ENCODE peak calls at places on chromosomes 11 and 22, in five cellular contexts. K is hepatocyte, W is left ventricle myocardium inferior, L is lung, S is upper lobe of right lung. D is an unnamed sample. For H3K4me1, the result is how much of the 10 kb centered on the place peaks cover.

GRCh38 chr11:73047773-73048371 is 94.2 kb downstream of the FCHSD2 start:
- DNase-seq in K (no peak), W (no peak), L (no peak), S (no peak), D (no peak)

GRCh38 chr11:32918427-32918826 is 25.8 kb downstream of the QSER1 start:
- DNase-seq in K (no peak), W (no peak), L (no peak), S (no peak), D (no peak)

GRCh38 chr11:109864161-109864661 is 229.0 kb upstream of the ZC3H12C start:
- DNase-seq in K (peak), W (no peak), L (no peak), S (no peak), D (no peak)

GRCh38 chr11:114237321-114238280 is 58.6 kb upstream of the NNMT start:
- DNase-seq in K (no peak), W (no peak), L (no peak), S (no peak), D (no peak)

GRCh38 chr11:38553033-38553432 is 1955.0 kb upstream of the RAG2 start:
- DNase-seq in K (no peak), W (no peak), L (no peak), S (no peak), D (no peak)

GRCh38 chr11:134474070-134474860 is 62.2 kb upstream of the B3GAT1 start:
- DNase-seq in K (no peak), W (no peak), L (no peak), S (peak), D (no peak)

GRCh38 chr11:129846508-129847335 is 31.1 kb downstream of the TMEM45B start:
- DNase-seq in K (peak), W (no peak), L (no peak), S (no peak), D (no peak)

GRCh38 chr11:64207247-64208085 is 945 bp downstream of the FERMT3 start:
- DNase-seq in K (no peak), W (peak), L (peak), S (peak), D (no peak)

GRCh38 chr11:76644591-76644990 is 26.0 kb downstream of the LRRC32 start:
- DNase-seq in K (no peak), W (no peak), L (no peak), S (no peak), D (no peak)

GRCh38 chr11:12853652-12854296 is 155.3 kb upstream of the RASSF10 start:
- DNase-seq in K (peak), W (no peak), L (no peak), S (no peak), D (peak)

GRCh38 chr11:93921695-93922468 is 71.5 kb upstream of the VSTM5 start:
- DNase-seq in K (peak), W (no peak), L (peak), S (no peak), D (peak)

GRCh38 chr22:49544286-49544685 is 283.4 kb downstream of the BRD1 start:
- DNase-seq in K (no peak), W (no peak), L (no peak), S (no peak), D (no peak)

GRCh38 chr11:123111465-123111864 is 49.5 kb upstream of the HSPA8 start:
- DNase-seq in K (peak), W (no peak), L (no peak), S (no peak), D (no peak)

GRCh38 chr11:122038543-122038942 is 77.5 kb downstream of the BLID start:
- DNase-seq in K (no peak), W (no peak), L (no peak), S (no peak), D (no peak)

GRCh38 chr11:12944889-12945288 is 64.2 kb upstream of the RASSF10 start:
- DNase-seq in K (no peak), W (no peak), L (no peak), S (no peak), D (no peak)

GRCh38 chr11:105790021-105790420 is 180.1 kb downstream of the GRIA4 start:
- DNase-seq in K (no peak), W (no peak), L (no peak), S (no peak), D (no peak)

DNA sequence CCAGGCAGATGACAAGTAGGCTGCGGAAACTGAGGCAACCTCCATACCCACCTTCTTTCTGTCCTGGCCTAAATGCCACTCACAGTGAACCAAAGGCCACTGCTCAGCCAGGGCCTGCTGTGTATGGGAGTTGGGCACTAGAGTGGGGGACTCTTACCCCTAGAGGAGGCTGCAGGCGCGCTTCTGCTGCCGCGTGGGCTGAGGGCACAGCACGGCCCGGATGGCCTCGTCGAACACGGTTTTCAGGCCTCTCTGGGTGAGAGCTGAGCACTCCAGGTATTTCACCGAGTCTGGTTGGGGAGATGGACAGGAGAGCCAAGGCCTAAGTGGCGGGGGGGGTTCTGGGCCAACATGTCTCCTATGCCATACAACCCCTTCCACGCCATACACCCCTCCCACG is 14.2 kb upstream of the SSTR3 start:
- DNase-seq in K (no peak), W (no peak), L (no peak), S (no peak), D (no peak)
- H3K4me1 ChIP-seq in K (under half), W (under half), L (under half), S (under half), D (under half)

DNA sequence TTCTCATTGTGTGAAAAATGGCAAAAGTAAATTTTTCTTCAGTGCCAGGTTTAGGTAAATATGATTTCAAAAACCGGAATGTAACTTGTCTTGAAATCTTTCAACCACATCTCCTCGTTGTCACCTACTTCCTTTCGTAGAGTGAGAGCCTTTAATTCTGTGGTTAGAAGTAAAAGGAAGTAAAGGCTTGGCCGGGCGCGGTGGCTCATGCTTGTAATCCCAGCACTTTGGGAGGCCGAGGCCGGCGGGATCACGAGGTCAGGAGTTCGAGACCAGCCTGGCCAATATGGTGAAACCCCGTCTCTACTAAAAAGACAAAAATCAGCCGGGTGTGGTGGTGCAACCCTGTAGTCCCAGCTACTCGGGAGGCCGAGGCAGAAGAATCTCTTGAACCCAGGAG is 29.8 kb downstream of the SGSM3 start:
- DNase-seq in K (no peak), W (no peak), L (no peak), S (no peak), D (no peak)
- H3K4me1 ChIP-seq in K (under half), W (under half), L (under half), S (under half), D (under half)

DNA sequence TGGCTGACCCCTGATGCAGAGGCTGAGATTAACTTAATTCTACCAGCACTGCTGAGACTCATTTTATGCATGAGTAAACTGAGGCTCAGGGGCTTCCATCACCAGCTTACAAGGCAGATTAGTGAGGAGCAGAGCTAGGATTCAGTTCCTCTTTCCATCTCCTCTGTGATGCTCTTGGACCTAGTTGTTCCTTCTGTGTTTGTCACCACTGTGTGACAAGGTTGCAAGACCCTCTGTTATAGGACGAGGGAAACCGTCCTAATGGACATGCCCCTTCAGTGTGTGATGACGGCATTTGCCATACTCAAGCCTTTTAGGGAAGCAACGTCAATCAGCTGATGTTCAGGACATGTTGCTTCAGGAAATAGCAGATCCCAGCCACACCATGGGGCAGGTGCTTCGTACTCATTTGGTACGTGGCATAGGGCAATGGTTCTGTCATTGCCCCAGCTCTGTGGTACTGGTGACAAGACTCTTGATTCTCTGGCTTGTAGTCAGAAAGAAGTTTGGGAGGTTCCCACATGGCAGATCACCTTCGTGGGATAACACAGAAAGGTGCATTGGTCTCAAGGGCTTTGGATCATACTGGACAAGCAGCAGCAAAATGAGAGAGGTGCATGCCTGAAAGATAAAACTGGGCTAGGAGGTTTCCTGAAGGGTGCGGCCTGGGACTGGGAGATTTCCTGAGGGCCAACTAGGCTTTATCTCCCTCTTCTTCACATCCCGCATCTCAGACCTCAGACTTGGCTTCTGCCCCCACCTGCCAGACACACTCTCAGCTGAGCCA is 23.9 kb upstream of the CD44 start:
- DNase-seq in K (no peak), W (no peak), L (no peak), S (no peak), D (no peak)
- H3K4me1 ChIP-seq in K (under half), W (under half), L (under half), S (under half), D (under half)

DNA sequence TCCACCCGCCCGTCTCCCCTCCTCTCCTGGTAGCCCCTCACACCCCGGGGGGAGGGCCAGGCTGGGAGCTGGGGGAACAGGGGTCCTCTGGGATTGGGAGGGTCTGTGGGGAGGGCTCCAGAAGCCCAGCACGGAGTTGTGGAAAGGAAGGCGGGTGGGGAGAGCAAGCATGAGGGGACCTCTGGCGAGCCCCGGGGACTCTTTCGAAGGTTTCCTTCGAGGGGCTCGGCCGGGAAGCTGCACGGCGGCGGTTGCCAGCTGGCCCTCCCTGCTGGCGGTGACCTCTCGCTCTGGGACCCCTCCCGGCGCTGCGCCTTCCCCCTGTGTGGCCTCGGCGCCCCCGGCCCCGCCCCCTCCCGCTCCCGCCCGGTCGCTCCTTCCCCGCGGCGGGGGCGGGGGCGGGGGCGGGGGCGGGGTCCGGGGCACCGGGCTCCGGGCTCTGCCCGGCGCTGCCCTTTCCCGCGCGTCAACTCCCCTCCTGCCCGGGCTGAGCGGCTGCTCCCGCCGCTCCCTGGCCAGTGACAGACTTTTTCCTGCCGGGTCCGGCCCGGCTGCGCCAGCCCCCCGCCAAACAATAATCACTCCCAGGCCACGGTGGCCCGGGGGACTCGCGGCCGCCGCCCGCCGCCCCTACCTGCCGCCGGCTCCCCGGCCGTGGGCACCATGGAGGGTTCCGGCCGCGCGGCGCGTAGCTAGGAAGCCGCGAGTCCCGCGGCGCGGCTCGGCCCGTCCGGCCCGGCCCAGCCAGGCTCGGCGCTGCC is 986 bp downstream of the CLCF1 start:
- DNase-seq in K (peak), W (no peak), L (no peak), S (peak), D (no peak)
- H3K4me1 ChIP-seq in K (half or more), W (half or more), L (under half), S (half or more), D (under half)

GRCh38 chr22:46091277-46091977 is 58.9 kb upstream of the PPARA start:
- DNase-seq in K (no peak), W (peak), L (no peak), S (peak), D (no peak)

GRCh38 chr22:46093796-46094195 is 56.5 kb upstream of the PPARA start:
- DNase-seq in K (no peak), W (no peak), L (no peak), S (no peak), D (no peak)

GRCh38 chr22:46092646-46093410 is 57.5 kb upstream of the PPARA start:
- DNase-seq in K (no peak), W (peak), L (no peak), S (no peak), D (no peak)

GRCh38 chr22:46090631-46091201 is 59.6 kb upstream of the PPARA start:
- DNase-seq in K (no peak), W (peak), L (no peak), S (peak), D (peak)

DNA sequence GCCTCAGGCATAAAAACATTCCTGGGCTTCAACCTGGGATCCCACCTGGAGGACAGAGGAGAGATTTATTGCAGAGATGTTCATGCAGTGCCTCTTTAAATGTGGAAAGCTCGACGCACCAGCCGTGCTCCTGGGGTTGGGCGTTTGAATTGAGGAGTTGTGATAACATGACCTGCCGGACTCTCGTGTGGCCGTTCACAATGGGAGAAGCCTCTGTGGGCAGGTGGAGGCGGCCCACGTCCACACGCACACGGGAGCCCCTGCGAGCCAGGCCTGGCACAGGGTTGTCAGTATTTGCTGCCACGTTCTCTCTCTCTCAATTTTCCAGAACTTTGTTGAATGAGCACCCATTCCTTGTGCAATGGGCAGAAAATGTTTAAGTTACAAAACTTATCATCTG is 58.3 kb upstream of the PPARA start:
- DNase-seq in K (no peak), W (peak), L (no peak), S (no peak), D (no peak)
- H3K4me1 ChIP-seq in K (under half), W (half or more), L (half or more), S (half or more), D (half or more)

GRCh38 chr11:846496-847098 is 3.9 kb downstream of the TSPAN4 start:
- DNase-seq in K (no peak), W (no peak), L (no peak), S (no peak), D (no peak)
- H3K4me1 ChIP-seq in K (half or more), W (half or more), L (under half), S (under half), D (under half)

GRCh38 chr11:34064291-34064690 is 12.8 kb downstream of the CAPRIN1 start:
- DNase-seq in K (no peak), W (no peak), L (no peak), S (no peak), D (no peak)
- H3K4me1 ChIP-seq in K (under half), W (half or more), L (under half), S (half or more), D (half or more)

DNA sequence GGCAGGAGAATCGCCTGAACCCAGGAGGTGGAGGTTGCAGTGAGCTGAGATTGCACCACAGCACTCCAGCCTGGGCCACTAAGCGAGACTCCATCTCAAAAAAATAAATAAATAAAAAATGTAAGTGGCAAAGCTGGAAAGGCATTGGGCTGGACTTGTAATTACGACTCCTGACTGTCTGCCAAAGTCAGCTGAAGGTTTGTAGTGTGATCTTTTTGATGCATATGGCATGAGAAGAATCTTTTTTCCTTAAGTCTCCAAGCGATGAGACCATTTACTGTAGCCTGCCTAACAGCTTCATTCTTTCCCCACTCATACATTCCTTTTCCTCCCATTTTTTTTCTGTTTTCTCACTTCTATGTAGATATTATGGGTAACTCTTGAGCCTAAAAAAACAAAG is 24.8 kb downstream of the CTNND1 start:
- DNase-seq in K (no peak), W (no peak), L (no peak), S (no peak), D (no peak)
- H3K4me1 ChIP-seq in K (half or more), W (half or more), L (under half), S (half or more), D (under half)

GRCh38 chr11:45709264-45709663 is 43.8 kb upstream of the CHST1 start:
- DNase-seq in K (no peak), W (no peak), L (no peak), S (no peak), D (no peak)
- H3K4me1 ChIP-seq in K (under half), W (under half), L (under half), S (under half), D (under half)

DNA sequence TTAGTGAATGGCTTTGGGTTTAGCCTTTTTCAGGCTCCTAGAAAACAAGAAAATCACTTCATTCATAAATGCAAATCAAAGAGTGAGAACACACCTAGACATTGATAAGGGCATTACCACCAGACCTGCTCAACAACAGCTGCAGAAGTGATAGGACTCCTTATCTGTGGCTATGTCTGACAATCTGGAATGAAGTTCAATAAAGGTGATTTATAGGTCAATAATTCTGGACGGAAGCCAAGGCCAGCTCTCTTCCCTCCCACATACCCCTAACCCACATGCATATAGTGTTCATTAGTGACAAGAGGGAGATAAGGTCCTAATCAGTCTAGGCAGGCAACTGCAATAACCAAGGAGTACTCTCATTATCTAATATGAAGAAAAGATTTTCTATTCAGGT is 111.3 kb downstream of the ETS1 start:
- DNase-seq in K (no peak), W (no peak), L (no peak), S (no peak), D (no peak)
- H3K4me1 ChIP-seq in K (under half), W (half or more), L (under half), S (half or more), D (half or more)